ENCODE peak calls at places on chromosomes 7 and 10, in nine cellular contexts. One of them, this sample, is unnamed.

GRCh38 chr7:6175642-6176041 is 96.8 kb downstream of the CYTH3 start:
- DNase-seq in GM12865: no peak
- DNase-seq in endothelial cell of umbilical vein: no peak
- DNase-seq in endodermal cell: no peak
- DNase-seq in NCI-H2029: no peak
- DNase-seq in GDM1: no peak
- DNase-seq in activated CD4-positive, alpha-beta T cell treated with anti-CD3 and anti-CD28 coated beads for 48 hours: no peak
- DNase-seq in right cardiac atrium: peak
- DNase-seq in GM12891: no peak
- DNase-seq in this sample: no peak

GRCh38 chr7:41825927-41826480 is 123.1 kb upstream of the INHBA start:
- DNase-seq in GM12865: no peak
- DNase-seq in endothelial cell of umbilical vein: peak
- DNase-seq in endodermal cell: no peak
- DNase-seq in NCI-H2029: no peak
- DNase-seq in GDM1: no peak
- DNase-seq in activated CD4-positive, alpha-beta T cell treated with anti-CD3 and anti-CD28 coated beads for 48 hours: no peak
- DNase-seq in right cardiac atrium: no peak
- DNase-seq in GM12891: no peak
- DNase-seq in this sample: no peak

GRCh38 chr7:117961235-117961634 is 88.0 kb upstream of the CTTNBP2 start:
- DNase-seq in GM12865: no peak
- DNase-seq in endothelial cell of umbilical vein: no peak
- DNase-seq in endodermal cell: no peak
- DNase-seq in NCI-H2029: no peak
- DNase-seq in GDM1: no peak
- DNase-seq in activated CD4-positive, alpha-beta T cell treated with anti-CD3 and anti-CD28 coated beads for 48 hours: no peak
- DNase-seq in right cardiac atrium: no peak
- DNase-seq in GM12891: no peak
- DNase-seq in this sample: no peak

GRCh38 chr10:89490589-89491335 is 44.6 kb downstream of the SLC16A12 start:
- DNase-seq in GM12865: no peak
- DNase-seq in endothelial cell of umbilical vein: no peak
- DNase-seq in endodermal cell: no peak
- DNase-seq in NCI-H2029: no peak
- DNase-seq in GDM1: no peak
- DNase-seq in activated CD4-positive, alpha-beta T cell treated with anti-CD3 and anti-CD28 coated beads for 48 hours: no peak
- DNase-seq in right cardiac atrium: no peak
- DNase-seq in GM12891: no peak
- DNase-seq in this sample: no peak

GRCh38 chr7:88278881-88279280 is 27.8 kb downstream of the STEAP4 start:
- DNase-seq in GM12865: no peak
- DNase-seq in endothelial cell of umbilical vein: peak
- DNase-seq in endodermal cell: no peak
- DNase-seq in NCI-H2029: no peak
- DNase-seq in GDM1: no peak
- DNase-seq in activated CD4-positive, alpha-beta T cell treated with anti-CD3 and anti-CD28 coated beads for 48 hours: no peak
- DNase-seq in right cardiac atrium: no peak
- DNase-seq in GM12891: no peak
- DNase-seq in this sample: no peak

GRCh38 chr10:93599778-93600177 is 1.3 kb downstream of the RBP4 start:
- DNase-seq in GM12865: no peak
- DNase-seq in endothelial cell of umbilical vein: no peak
- DNase-seq in endodermal cell: peak
- DNase-seq in NCI-H2029: no peak
- DNase-seq in GDM1: no peak
- DNase-seq in activated CD4-positive, alpha-beta T cell treated with anti-CD3 and anti-CD28 coated beads for 48 hours: no peak
- DNase-seq in right cardiac atrium: no peak
- DNase-seq in GM12891: no peak
- DNase-seq in this sample: no peak

GRCh38 chr10:136465-136762 is 1.2 kb downstream of the ZMYND11 start:
- DNase-seq in GM12865: no peak
- DNase-seq in endothelial cell of umbilical vein: no peak
- DNase-seq in endodermal cell: no peak
- DNase-seq in NCI-H2029: no peak
- DNase-seq in GDM1: no peak
- DNase-seq in activated CD4-positive, alpha-beta T cell treated with anti-CD3 and anti-CD28 coated beads for 48 hours: no peak
- DNase-seq in right cardiac atrium: no peak
- DNase-seq in GM12891: no peak
- DNase-seq in this sample: no peak

GRCh38 chr7:25084826-25085225 is 40.2 kb downstream of the CYCS start:
- DNase-seq in GM12865: no peak
- DNase-seq in endothelial cell of umbilical vein: no peak
- DNase-seq in endodermal cell: no peak
- DNase-seq in NCI-H2029: no peak
- DNase-seq in GDM1: no peak
- DNase-seq in activated CD4-positive, alpha-beta T cell treated with anti-CD3 and anti-CD28 coated beads for 48 hours: no peak
- DNase-seq in right cardiac atrium: no peak
- DNase-seq in GM12891: no peak
- DNase-seq in this sample: no peak

GRCh38 chr7:50805425-50806130 is 22.9 kb upstream of the GRB10 start:
- DNase-seq in GM12865: no peak
- DNase-seq in endothelial cell of umbilical vein: peak
- DNase-seq in endodermal cell: no peak
- DNase-seq in NCI-H2029: no peak
- DNase-seq in GDM1: no peak
- DNase-seq in activated CD4-positive, alpha-beta T cell treated with anti-CD3 and anti-CD28 coated beads for 48 hours: no peak
- DNase-seq in right cardiac atrium: no peak
- DNase-seq in GM12891: no peak
- DNase-seq in this sample: peak

GRCh38 chr10:51765284-51765971 is 66.0 kb upstream of the CSTF2T start:
- DNase-seq in GM12865: no peak
- DNase-seq in endothelial cell of umbilical vein: no peak
- DNase-seq in endodermal cell: no peak
- DNase-seq in NCI-H2029: no peak
- DNase-seq in GDM1: no peak
- DNase-seq in activated CD4-positive, alpha-beta T cell treated with anti-CD3 and anti-CD28 coated beads for 48 hours: no peak
- DNase-seq in right cardiac atrium: no peak
- DNase-seq in GM12891: no peak
- DNase-seq in this sample: no peak

GRCh38 chr10:88041243-88042161 is 178.1 kb downstream of the PTEN start:
- DNase-seq in GM12865: no peak
- DNase-seq in endothelial cell of umbilical vein: no peak
- DNase-seq in endodermal cell: no peak
- DNase-seq in NCI-H2029: no peak
- DNase-seq in GDM1: no peak
- DNase-seq in activated CD4-positive, alpha-beta T cell treated with anti-CD3 and anti-CD28 coated beads for 48 hours: no peak
- DNase-seq in right cardiac atrium: no peak
- DNase-seq in GM12891: no peak
- DNase-seq in this sample: no peak

GRCh38 chr10:76155961-76156360 is 724.5 kb downstream of the LRMDA start:
- DNase-seq in GM12865: no peak
- DNase-seq in endothelial cell of umbilical vein: no peak
- DNase-seq in endodermal cell: no peak
- DNase-seq in NCI-H2029: no peak
- DNase-seq in GDM1: no peak
- DNase-seq in activated CD4-positive, alpha-beta T cell treated with anti-CD3 and anti-CD28 coated beads for 48 hours: no peak
- DNase-seq in right cardiac atrium: no peak
- DNase-seq in GM12891: no peak
- DNase-seq in this sample: no peak

GRCh38 chr7:7103343-7104313 is 78.7 kb upstream of the C1GALT1 start:
- DNase-seq in GM12865: peak
- DNase-seq in endothelial cell of umbilical vein: peak
- DNase-seq in endodermal cell: no peak
- DNase-seq in NCI-H2029: peak
- DNase-seq in GDM1: peak
- DNase-seq in activated CD4-positive, alpha-beta T cell treated with anti-CD3 and anti-CD28 coated beads for 48 hours: no peak
- DNase-seq in right cardiac atrium: peak
- DNase-seq in GM12891: peak
- DNase-seq in this sample: peak

GRCh38 chr10:72348282-72348681 is 6.4 kb downstream of the DNAJB12 start:
- DNase-seq in GM12865: no peak
- DNase-seq in endothelial cell of umbilical vein: no peak
- DNase-seq in endodermal cell: peak
- DNase-seq in NCI-H2029: no peak
- DNase-seq in GDM1: no peak
- DNase-seq in activated CD4-positive, alpha-beta T cell treated with anti-CD3 and anti-CD28 coated beads for 48 hours: no peak
- DNase-seq in right cardiac atrium: no peak
- DNase-seq in GM12891: no peak
- DNase-seq in this sample: no peak

GRCh38 chr7:156640949-156641485 is 443 bp downstream of the RNF32 start:
- DNase-seq in GM12865: peak
- DNase-seq in endothelial cell of umbilical vein: no peak
- DNase-seq in endodermal cell: no peak
- DNase-seq in NCI-H2029: peak
- DNase-seq in GDM1: no peak
- DNase-seq in activated CD4-positive, alpha-beta T cell treated with anti-CD3 and anti-CD28 coated beads for 48 hours: peak
- DNase-seq in right cardiac atrium: no peak
- DNase-seq in GM12891: peak
- DNase-seq in this sample: peak

GRCh38 chr7:87106974-87107612 is 45.2 kb upstream of the DMTF1 start:
- DNase-seq in GM12865: no peak
- DNase-seq in endothelial cell of umbilical vein: no peak
- DNase-seq in endodermal cell: no peak
- DNase-seq in NCI-H2029: no peak
- DNase-seq in GDM1: no peak
- DNase-seq in activated CD4-positive, alpha-beta T cell treated with anti-CD3 and anti-CD28 coated beads for 48 hours: no peak
- DNase-seq in right cardiac atrium: no peak
- DNase-seq in GM12891: no peak
- DNase-seq in this sample: no peak

GRCh38 chr7:66493235-66494181 is 135.2 kb upstream of the KCTD7 start:
- DNase-seq in GM12865: peak
- DNase-seq in endothelial cell of umbilical vein: peak
- DNase-seq in endodermal cell: peak
- DNase-seq in NCI-H2029: peak
- DNase-seq in GDM1: peak
- DNase-seq in activated CD4-positive, alpha-beta T cell treated with anti-CD3 and anti-CD28 coated beads for 48 hours: peak
- DNase-seq in right cardiac atrium: peak
- DNase-seq in GM12891: peak
- DNase-seq in this sample: peak

GRCh38 chr10:72001026-72001380 is 36.8 kb downstream of the CHST3 start:
- DNase-seq in GM12865: no peak
- DNase-seq in endothelial cell of umbilical vein: peak
- DNase-seq in endodermal cell: no peak
- DNase-seq in NCI-H2029: no peak
- DNase-seq in GDM1: no peak
- DNase-seq in activated CD4-positive, alpha-beta T cell treated with anti-CD3 and anti-CD28 coated beads for 48 hours: no peak
- DNase-seq in right cardiac atrium: peak
- DNase-seq in GM12891: no peak
- DNase-seq in this sample: peak

GRCh38 chr10:92419740-92420553 is 129.0 kb downstream of the MARCHF5 start:
- DNase-seq in GM12865: no peak
- DNase-seq in endothelial cell of umbilical vein: peak
- DNase-seq in endodermal cell: peak
- DNase-seq in NCI-H2029: no peak
- DNase-seq in GDM1: no peak
- DNase-seq in activated CD4-positive, alpha-beta T cell treated with anti-CD3 and anti-CD28 coated beads for 48 hours: peak
- DNase-seq in right cardiac atrium: peak
- DNase-seq in GM12891: no peak
- DNase-seq in this sample: no peak

GRCh38 chr7:92135100-92135429 is 788 bp upstream of the CYP51A1 start:
- DNase-seq in GM12865: peak
- DNase-seq in endothelial cell of umbilical vein: no peak
- DNase-seq in endodermal cell: no peak
- DNase-seq in NCI-H2029: no peak
- DNase-seq in GDM1: no peak
- DNase-seq in activated CD4-positive, alpha-beta T cell treated with anti-CD3 and anti-CD28 coated beads for 48 hours: no peak
- DNase-seq in right cardiac atrium: no peak
- DNase-seq in GM12891: no peak
- DNase-seq in this sample: peak

GRCh38 chr10:48609899-48610584 is 5.2 kb upstream of the ARHGAP22 start:
- DNase-seq in GM12865: no peak
- DNase-seq in endothelial cell of umbilical vein: no peak
- DNase-seq in endodermal cell: peak
- DNase-seq in NCI-H2029: no peak
- DNase-seq in GDM1: no peak
- DNase-seq in activated CD4-positive, alpha-beta T cell treated with anti-CD3 and anti-CD28 coated beads for 48 hours: no peak
- DNase-seq in right cardiac atrium: no peak
- DNase-seq in GM12891: no peak
- DNase-seq in this sample: no peak

GRCh38 chr7:122182081-122182480 is 38.0 kb upstream of the AASS start:
- DNase-seq in GM12865: no peak
- DNase-seq in endothelial cell of umbilical vein: no peak
- DNase-seq in endodermal cell: no peak
- DNase-seq in NCI-H2029: no peak
- DNase-seq in GDM1: no peak
- DNase-seq in activated CD4-positive, alpha-beta T cell treated with anti-CD3 and anti-CD28 coated beads for 48 hours: no peak
- DNase-seq in right cardiac atrium: no peak
- DNase-seq in GM12891: no peak
- DNase-seq in this sample: no peak

GRCh38 chr10:65941098-65941655 is 984.7 kb upstream of the LRRTM3 start:
- DNase-seq in GM12865: no peak
- DNase-seq in endothelial cell of umbilical vein: no peak
- DNase-seq in endodermal cell: no peak
- DNase-seq in NCI-H2029: no peak
- DNase-seq in GDM1: no peak
- DNase-seq in activated CD4-positive, alpha-beta T cell treated with anti-CD3 and anti-CD28 coated beads for 48 hours: no peak
- DNase-seq in right cardiac atrium: no peak
- DNase-seq in GM12891: no peak
- DNase-seq in this sample: no peak

GRCh38 chr7:132424821-132425739 is 151.2 kb downstream of the PLXNA4 start:
- DNase-seq in GM12865: no peak
- DNase-seq in endothelial cell of umbilical vein: peak
- DNase-seq in endodermal cell: peak
- DNase-seq in NCI-H2029: no peak
- DNase-seq in GDM1: no peak
- DNase-seq in activated CD4-positive, alpha-beta T cell treated with anti-CD3 and anti-CD28 coated beads for 48 hours: no peak
- DNase-seq in right cardiac atrium: peak
- DNase-seq in GM12891: no peak
- DNase-seq in this sample: no peak

GRCh38 chr10:32979041-32979440 is 21.0 kb upstream of the ITGB1 start:
- DNase-seq in GM12865: no peak
- DNase-seq in endothelial cell of umbilical vein: no peak
- DNase-seq in endodermal cell: no peak
- DNase-seq in NCI-H2029: no peak
- DNase-seq in GDM1: no peak
- DNase-seq in activated CD4-positive, alpha-beta T cell treated with anti-CD3 and anti-CD28 coated beads for 48 hours: no peak
- DNase-seq in right cardiac atrium: no peak
- DNase-seq in GM12891: no peak
- DNase-seq in this sample: no peak

GRCh38 chr10:74189999-74190421 is 39.0 kb downstream of the ADK start:
- DNase-seq in GM12865: peak
- DNase-seq in endothelial cell of umbilical vein: peak
- DNase-seq in endodermal cell: no peak
- DNase-seq in NCI-H2029: no peak
- DNase-seq in GDM1: peak
- DNase-seq in activated CD4-positive, alpha-beta T cell treated with anti-CD3 and anti-CD28 coated beads for 48 hours: no peak
- DNase-seq in right cardiac atrium: no peak
- DNase-seq in GM12891: no peak
- DNase-seq in this sample: peak

This sample was measured in dermis microvascular lymphatic vessel endothelial cell.